ENCODE peak calls at places on chromosome 13, in four cellular contexts. P is astrocyte of the hippocampus, S is pancreas, V is upper lobe of right lung. C is an unnamed sample.

GRCh38 chr13:26051231-26052135 is at the start of gene SHISA2:
- DNase-seq in P (peak; percentile 89), S (peak; percentile 70), V (peak; percentile 78), C (no peak)

GRCh38 chr13:101474419-101474957 is 22.0 kb downstream of the ITGBL1 start:
- DNase-seq in P (peak; percentile 95), S (no peak), V (no peak), C (peak; percentile 67)

GRCh38 chr13:93744886-93745285 is 518.3 kb downstream of the GPC6 start:
- DNase-seq in P (no peak), S (no peak), V (no peak), C (no peak)

GRCh38 chr13:98476106-98476505 is 100.8 kb downstream of the STK24 start:
- DNase-seq in P (peak; percentile 74), S (no peak), V (no peak), C (no peak)

GRCh38 chr13:40060318-40061007 is 405.0 kb downstream of the COG6 start:
- DNase-seq in P (peak; percentile 96), S (peak; percentile 96), V (no peak), C (peak; percentile 93)

GRCh38 chr13:76965759-76966421 is 17.6 kb downstream of the ACOD1 start:
- DNase-seq in P (peak; percentile 83), S (no peak), V (no peak), C (peak; percentile 44)

GRCh38 chr13:98349731-98350305 is 172.7 kb upstream of the RNF113B start:
- DNase-seq in P (no peak), S (no peak), V (no peak), C (no peak)

GRCh38 chr13:108993346-108993745 is 363.9 kb downstream of the MYO16 start:
- DNase-seq in P (peak; percentile 29), S (no peak), V (no peak), C (peak; percentile 4)

GRCh38 chr13:29529755-29530154 is 65.7 kb downstream of the SLC7A1 start:
- DNase-seq in P (no peak), S (no peak), V (no peak), C (no peak)

GRCh38 chr13:98916403-98916802 is 61.5 kb downstream of the DOCK9 start:
- DNase-seq in P (no peak), S (no peak), V (no peak), C (no peak)

GRCh38 chr13:90084684-90085290 is 1262.7 kb upstream of the MIR17HG start:
- DNase-seq in P (no peak), S (no peak), V (no peak), C (no peak)

GRCh38 chr13:53201454-53202225 is 173.0 kb downstream of the OLFM4 start:
- DNase-seq in P (peak; percentile 51), S (peak; percentile 80), V (peak; percentile 64), C (no peak)

GRCh38 chr13:105817011-105817410 is 718.5 kb downstream of the EFNB2 start:
- DNase-seq in P (peak; percentile 3), S (no peak), V (no peak), C (no peak)

GRCh38 chr13:36006347-36006746 is 124.8 kb downstream of the DCLK1 start:
- DNase-seq in P (no peak), S (no peak), V (peak; percentile 67), C (no peak)

GRCh38 chr13:80204642-80205041 is 136.3 kb downstream of the SPRY2 start:
- DNase-seq in P (no peak), S (no peak), V (no peak), C (no peak)

GRCh38 chr13:103140001-103140671 is 73.9 kb upstream of the SLC10A2 start:
- DNase-seq in P (peak; percentile 22), S (no peak), V (no peak), C (no peak)

GRCh38 chr13:82606008-82606407 is 1276.3 kb downstream of the SLITRK1 start:
- DNase-seq in P (no peak), S (no peak), V (no peak), C (no peak)

GRCh38 chr13:27813826-27814225 is 21.5 kb downstream of the GSX1 start:
- DNase-seq in P (no peak), S (no peak), V (no peak), C (no peak)

GRCh38 chr13:93982189-93982918 is 497.1 kb downstream of the DCT start:
- DNase-seq in P (no peak), S (no peak), V (no peak), C (no peak)

GRCh38 chr13:32537580-32538233 is 888 bp downstream of the N4BP2L2 start:
- DNase-seq in P (no peak), S (peak; percentile 62), V (peak; percentile 78), C (no peak)

GRCh38 chr13:93226623-93227279 is at the start of gene GPC6:
- DNase-seq in P (peak; percentile 96), S (no peak), V (no peak), C (peak; percentile 88)

GRCh38 chr13:26460652-26461051 is 96.8 kb upstream of the WASF3 start:
- DNase-seq in P (no peak), S (no peak), V (no peak), C (no peak)

GRCh38 chr13:41500501-41500900 is 43.2 kb downstream of the RGCC start:
- DNase-seq in P (no peak), S (no peak), V (no peak), C (no peak)

GRCh38 chr13:113856716-113857065 is 7.2 kb downstream of the GAS6 start:
- DNase-seq in P (peak; percentile 74), S (no peak), V (no peak), C (no peak)